ENCODE peak calls at places on chromosomes 2 and 18, in five cellular contexts. I is GM23338, T is K562, A is GM12878, C is HepG2. R is an unnamed sample.

GRCh38 chr2:607709-608108 is 69.5 kb downstream of the TMEM18 start:
- DNase-seq in I (no peak), T (no peak), A (no peak), C (no peak), R (no peak)

GRCh38 chr2:5365871-5366461 is 326.2 kb upstream of the SOX11 start:
- DNase-seq in I (peak; percentile 82), T (peak; percentile 78), A (no peak), C (peak; percentile 62), R (peak; percentile 58)

GRCh38 chr2:3571284-3571683 is 3.8 kb upstream of the RPS7 start:
- DNase-seq in I (no peak), T (no peak), A (no peak), C (no peak), R (no peak)

GRCh38 chr2:129301431-129301913 is 678.0 kb upstream of the RAB6C start:
- DNase-seq in I (no peak), T (no peak), A (no peak), C (no peak), R (no peak)

GRCh38 chr2:12587729-12588522 is 128.8 kb upstream of the TRIB2 start:
- DNase-seq in I (no peak), T (no peak), A (peak; percentile 49), C (no peak), R (no peak)

GRCh38 chr2:96329416-96329815 is 4.3 kb downstream of the ITPRIPL1 start:
- DNase-seq in I (no peak), T (no peak), A (no peak), C (peak; percentile 34), R (no peak)

GRCh38 chr2:111897630-111897923 is 830 bp upstream of the MERTK start:
- DNase-seq in I (no peak), T (no peak), A (no peak), C (no peak), R (no peak)

GRCh38 chr18:56235061-56235772 is 403.2 kb downstream of the TXNL1 start:
- DNase-seq in I (no peak), T (no peak), A (no peak), C (no peak), R (no peak)

GRCh38 chr2:32835148-32835547 is 111.6 kb upstream of the LTBP1 start:
- DNase-seq in I (no peak), T (no peak), A (no peak), C (no peak), R (no peak)

GRCh38 chr18:3903341-3903740 is 453.4 kb downstream of the TGIF1 start:
- DNase-seq in I (no peak), T (no peak), A (no peak), C (no peak), R (peak; percentile 23)

GRCh38 chr2:95276888-95277245 is 2.6 kb downstream of the PROM2 start:
- DNase-seq in I (no peak), T (no peak), A (no peak), C (no peak), R (no peak)

GRCh38 chr2:112181571-112182290 is 43.5 kb downstream of the FBLN7 start:
- DNase-seq in I (peak; percentile 77), T (no peak), A (no peak), C (no peak), R (no peak)

GRCh38 chr2:176130153-176130916 is 830 bp downstream of the HOXD8 start:
- DNase-seq in I (peak; percentile 67), T (peak; percentile 66), A (no peak), C (no peak), R (peak; percentile 34)

GRCh38 chr2:147792966-147793617 is 51.7 kb upstream of the ACVR2A start:
- DNase-seq in I (no peak), T (no peak), A (no peak), C (no peak), R (no peak)

GRCh38 chr2:188984680-188985079 is 10.5 kb downstream of the COL3A1 start:
- DNase-seq in I (no peak), T (no peak), A (no peak), C (no peak), R (no peak)

GRCh38 chr18:57273194-57273593 is 79.2 kb upstream of the ST8SIA3 start:
- DNase-seq in I (no peak), T (no peak), A (no peak), C (peak; percentile 43), R (no peak)

GRCh38 chr18:76115580-76115979 is 379.5 kb downstream of the ZNF516 start:
- DNase-seq in I (no peak), T (no peak), A (no peak), C (no peak), R (no peak)

GRCh38 chr2:128016620-128017019 is 11.2 kb downstream of the SAP130 start:
- DNase-seq in I (no peak), T (no peak), A (no peak), C (no peak), R (no peak)

GRCh38 chr2:48343571-48344440 is 186.1 kb upstream of the STON1 start:
- DNase-seq in I (no peak), T (no peak), A (no peak), C (peak; percentile 87), R (peak; percentile 27)

GRCh38 chr18:9103488-9103887 is 989 bp downstream of the NDUFV2 start:
- DNase-seq in I (no peak), T (no peak), A (no peak), C (no peak), R (no peak)

GRCh38 chr18:68402784-68403183 is 312.1 kb downstream of the TMX3 start:
- DNase-seq in I (no peak), T (no peak), A (no peak), C (no peak), R (no peak)

GRCh38 chr2:121570665-121571055 is 40.0 kb downstream of the RNU4ATAC start:
- DNase-seq in I (no peak), T (no peak), A (no peak), C (no peak), R (no peak)

GRCh38 chr18:25662247-25662646 is 310.3 kb upstream of the ZNF521 start:
- DNase-seq in I (no peak), T (no peak), A (no peak), C (no peak), R (no peak)

GRCh38 chr2:109721117-109721504 is 73.0 kb upstream of the RGPD5 start:
- DNase-seq in I (no peak), T (no peak), A (no peak), C (no peak), R (no peak)

GRCh38 chr18:31977270-31977872 is 34.4 kb upstream of the TRAPPC8 start:
- DNase-seq in I (peak; percentile 89), T (peak; percentile 62), A (no peak), C (peak; percentile 68), R (peak; percentile 53)

GRCh38 chr2:16774980-16775963 is 109.6 kb upstream of the CYRIA start:
- DNase-seq in I (peak; percentile 59), T (no peak), A (no peak), C (peak; percentile 41), R (peak; percentile 30)

GRCh38 chr18:62710417-62710816 is 4.9 kb upstream of the PHLPP1 start:
- DNase-seq in I (no peak), T (no peak), A (no peak), C (no peak), R (no peak)

GRCh38 chr2:153519260-153519875 is 40.8 kb upstream of the RPRM start:
- DNase-seq in I (peak; percentile 64), T (peak; percentile 34), A (peak; percentile 8), C (peak; percentile 50), R (peak; percentile 61)

GRCh38 chr2:137696916-137697315 is 267.4 kb upstream of the HNMT start:
- DNase-seq in I (no peak), T (no peak), A (no peak), C (no peak), R (no peak)

GRCh38 chr2:60476206-60476946 is 77.1 kb downstream of the BCL11A start:
- DNase-seq in I (peak; percentile 62), T (no peak), A (no peak), C (no peak), R (no peak)

GRCh38 chr2:74498500-74499268 is 719 bp downstream of the LBX2 start:
- DNase-seq in I (peak; percentile 88), T (no peak), A (no peak), C (no peak), R (no peak)

DNA sequence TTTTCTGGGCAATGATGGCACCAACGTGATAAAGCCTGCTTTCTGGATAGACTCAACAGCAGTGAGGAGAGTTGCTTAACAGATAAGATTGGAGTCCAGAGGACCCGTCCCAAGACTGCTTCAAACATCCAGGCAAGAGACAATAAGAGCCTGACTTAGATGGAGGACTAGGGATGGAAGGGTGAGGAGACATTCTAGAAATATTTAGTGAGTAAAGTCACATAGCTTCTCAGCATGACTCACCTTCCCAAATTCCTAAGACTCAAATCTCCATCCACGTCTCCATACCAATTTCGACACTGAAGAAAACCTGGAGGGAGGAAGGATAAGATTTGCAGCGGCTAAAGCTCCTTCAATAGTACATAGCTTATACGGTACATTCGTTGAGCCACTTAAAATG is 88.2 kb upstream of the KLF7 start:
- DNase-seq in I (no peak), T (no peak), A (no peak), C (no peak), R (peak; percentile 21)
- H3K4me1 ChIP-seq in I (peaks cover 16% of the 10 kb centered on the region), T (peaks cover 49% of the 10 kb centered on the region), A (no peaks in the 10 kb centered on the region), C (no peaks in the 10 kb centered on the region), R (peaks cover 73% of the 10 kb centered on the region)

GRCh38 chr18:79922971-79923411 is 28.5 kb downstream of the SLC66A2 start:
- DNase-seq in I (no peak), T (no peak), A (no peak), C (no peak), R (no peak)
- TF ChIP-seq JUNB in I (no peak), T (no peak), A (no peak), C (no peak), R (no peak)

GRCh38 chr2:36438454-36438977 is 82.9 kb downstream of the CRIM1 start:
- DNase-seq in I (no peak), T (no peak), A (no peak), C (no peak), R (peak; percentile 84)
- H3K4me1 ChIP-seq in I (peaks cover 3% of the 10 kb centered on the region), T (no peaks in the 10 kb centered on the region), A (no peaks in the 10 kb centered on the region), C (peaks cover 5% of the 10 kb centered on the region), R (peaks cover 90% of the 10 kb centered on the region)

DNA sequence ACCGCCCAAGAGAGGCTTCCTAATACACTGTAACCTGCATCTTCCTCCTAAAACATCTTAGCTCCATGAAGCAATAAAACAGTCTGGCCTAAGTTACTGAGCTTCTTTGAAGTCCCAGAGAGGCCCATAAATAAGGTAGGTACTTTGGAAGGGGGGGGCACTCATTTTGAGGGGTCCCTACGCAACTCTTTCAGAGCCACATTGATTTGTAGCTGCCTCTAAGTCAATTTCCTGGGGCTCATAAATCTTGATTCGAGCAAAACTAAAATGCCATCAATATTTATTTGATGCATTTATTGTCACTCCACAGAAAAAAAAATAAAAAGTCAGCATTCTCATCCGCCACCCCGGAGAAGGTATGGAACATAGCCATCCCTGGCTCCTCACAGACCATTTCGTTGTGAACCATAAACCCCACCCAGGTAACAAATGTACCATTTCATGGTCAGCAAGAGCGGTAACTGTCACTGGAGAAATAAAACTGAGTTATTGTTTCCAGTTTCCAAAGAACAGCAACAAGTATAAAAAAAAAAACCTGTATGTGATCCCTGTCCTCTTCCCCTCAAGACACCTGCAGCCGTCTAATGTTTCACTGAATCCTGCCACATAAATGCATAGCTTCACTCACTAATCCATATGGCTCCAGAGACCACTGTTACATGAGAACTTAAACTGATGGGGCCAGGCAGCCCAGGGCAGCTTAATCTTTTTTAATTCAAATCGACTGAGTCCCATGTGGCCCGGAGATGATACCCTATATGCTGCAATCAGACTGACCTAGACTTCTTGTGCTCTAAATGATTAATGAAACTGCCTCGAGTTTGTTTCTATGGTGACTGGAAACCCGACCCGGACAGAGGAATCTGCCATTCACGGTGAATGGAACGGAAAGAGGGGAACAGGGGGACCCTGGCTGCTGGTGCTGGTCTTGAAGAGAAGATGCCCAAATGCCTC is 60.7 kb upstream of the SIX2 start:
- DNase-seq in I (peak; percentile 31), T (no peak), A (no peak), C (no peak), R (no peak)
- TF ChIP-seq JUNB in I (no peak), T (no peak), A (no peak), C (no peak), R (no peak)